ENCODE peak calls at places on chromosomes 11 and 22, in seven cellular contexts. B is right atrium auricular region, S is GM23248, P is uterus, O is caudate nucleus, J is spleen, Y is stomach. C is an unnamed sample.
A peak's percentile ranks its signal among the peaks of the same experiment; 100 is the strongest.

GRCh38 chr11:130649749-130650275 is 201.4 kb downstream of the ADAMTS15 start:
- DNase-seq in J (no peak), B (no peak), P (no peak), S (no peak), O (no peak), Y (no peak), C (peak; percentile 81)

GRCh38 chr11:45076761-45077160 is 69.7 kb upstream of the PRDM11 start:
- DNase-seq in Y (no peak), P (no peak), B (no peak), S (peak; percentile 48), J (no peak), O (no peak), C (no peak)

GRCh38 chr11:92852946-92853345 is 116.5 kb upstream of the MTNR1B start:
- DNase-seq in J (no peak), P (no peak), O (no peak), Y (peak; percentile 37), S (peak; percentile 27), B (no peak), C (no peak)

GRCh38 chr22:22753526-22754267 is 109.3 kb downstream of the GGTLC2 start:
- DNase-seq in O (no peak), S (peak; percentile 56), B (no peak), J (peak; percentile 90), P (no peak), Y (peak; percentile 64), C (no peak)

GRCh38 chr11:111960916-111961315 is 23.8 kb downstream of the DIXDC1 start:
- DNase-seq in J (no peak), P (peak; percentile 71), S (peak; percentile 58), O (no peak), B (no peak), Y (peak; percentile 70), C (no peak)

GRCh38 chr11:8282621-8283509 is 19.2 kb upstream of the LMO1 start:
- DNase-seq in B (peak; percentile 43), P (no peak), J (peak; percentile 69), S (no peak), O (no peak), Y (no peak), C (no peak)

GRCh38 chr11:60498853-60499252 is 6.3 kb downstream of the MS4A12 start:
- DNase-seq in J (peak; percentile 82), O (no peak), P (no peak), S (peak; percentile 3), B (no peak), Y (no peak), C (no peak)

GRCh38 chr11:69392104-69392653 is 89.3 kb upstream of the LINC01488 start:
- DNase-seq in J (peak; percentile 34), S (no peak), O (no peak), B (no peak), Y (no peak), P (no peak), C (no peak)

GRCh38 chr11:63919267-63920125 is 2.5 kb upstream of the RCOR2 start:
- DNase-seq in O (no peak), B (no peak), P (no peak), J (no peak), Y (peak; percentile 51), S (peak; percentile 53), C (no peak)

GRCh38 chr11:100397401-100397800 is 289.7 kb upstream of the ARHGAP42 start:
- DNase-seq in P (no peak), O (no peak), B (no peak), S (no peak), Y (no peak), J (no peak), C (no peak)

GRCh38 chr11:76236092-76237026 is 30.1 kb upstream of the WNT11 start:
- DNase-seq in B (peak; percentile 73), P (no peak), J (peak; percentile 89), O (peak; percentile 60), S (peak; percentile 85), Y (peak; percentile 51), C (no peak)

GRCh38 chr11:12765428-12765827 is 91.2 kb downstream of the TEAD1 start:
- DNase-seq in J (no peak), O (no peak), B (no peak), P (no peak), S (no peak), Y (no peak), C (no peak)

GRCh38 chr11:110472858-110473257 is 43.1 kb downstream of the FDX1 start:
- DNase-seq in J (no peak), Y (no peak), P (no peak), B (no peak), O (no peak), S (peak; percentile 15), C (no peak)

GRCh38 chr11:44985721-44986120 is 35.0 kb upstream of the TP53I11 start:
- DNase-seq in O (no peak), J (peak; percentile 69), P (no peak), Y (peak; percentile 22), B (no peak), S (no peak), C (no peak)

GRCh38 chr11:119422505-119423416 is at the start of gene THY1:
- DNase-seq in O (peak; percentile 63), B (no peak), S (peak; percentile 77), P (no peak), Y (no peak), J (no peak), C (no peak)

GRCh38 chr11:69510471-69511357 is 29.3 kb downstream of the LINC01488 start:
- DNase-seq in J (peak; percentile 32), B (no peak), Y (no peak), S (peak; percentile 58), P (peak; percentile 6), O (no peak), C (no peak)

GRCh38 chr22:24706050-24706449 is 68.5 kb downstream of the PIWIL3 start:
- DNase-seq in B (no peak), J (no peak), O (no peak), P (no peak), S (no peak), Y (no peak), C (no peak)

GRCh38 chr11:120302001-120302805 is 22.9 kb upstream of the TLCD5 start:
- DNase-seq in J (no peak), S (no peak), O (no peak), P (no peak), Y (peak; percentile 86), B (no peak), C (no peak)

GRCh38 chr11:119729581-119730346 is 764 bp upstream of the NECTIN1 start:
- DNase-seq in Y (peak; percentile 52), B (peak; percentile 84), O (no peak), P (peak; percentile 51), S (peak; percentile 72), J (peak; percentile 85), C (no peak)

GRCh38 chr11:19664896-19665548 is 47.6 kb upstream of the NAV2 start:
- DNase-seq in O (peak; percentile 57), P (no peak), J (no peak), Y (no peak), S (peak; percentile 75), B (peak; percentile 77), C (no peak)

GRCh38 chr11:63639195-63639832 is 25.1 kb upstream of the PLAAT3 start:
- DNase-seq in B (no peak), P (no peak), O (no peak), J (no peak), S (peak; percentile 74), Y (no peak), C (no peak)

GRCh38 chr11:86174101-86175046 is 70.2 kb upstream of the EED start:
- DNase-seq in O (peak; percentile 24), S (peak; percentile 99), J (no peak), Y (peak; percentile 44), P (peak; percentile 72), B (peak; percentile 94), C (peak; percentile 92)

GRCh38 chr22:27443315-27443714 is 358.2 kb downstream of the MN1 start:
- DNase-seq in P (no peak), Y (no peak), O (no peak), S (no peak), J (no peak), B (no peak), C (no peak)

GRCh38 chr22:27450448-27450847 is 351.1 kb downstream of the MN1 start:
- DNase-seq in B (no peak), O (no peak), J (no peak), S (no peak), Y (no peak), P (no peak), C (no peak)

GRCh38 chr22:27447316-27447715 is 354.2 kb downstream of the MN1 start:
- DNase-seq in S (no peak), B (no peak), J (no peak), P (no peak), Y (no peak), O (no peak), C (no peak)

GRCh38 chr22:27445876-27446275 is 355.7 kb downstream of the MN1 start:
- DNase-seq in J (no peak), O (no peak), Y (no peak), P (peak; percentile 20), S (no peak), B (no peak), C (no peak)
- H3K27ac ChIP-seq in J (no peak overlapping the region), O (no peak overlapping the region), Y (no peak overlapping the region), P (no peak overlapping the region), S (no peak overlapping the region), B (no peak overlapping the region), C (no peak overlapping the region)

GRCh38 chr22:35614404-35614803 is 2.7 kb downstream of the MB start:
- DNase-seq in P (no peak), Y (no peak), B (no peak), O (no peak), J (no peak), S (no peak), C (no peak)
- H3K27ac ChIP-seq in P (no peak overlapping the region), Y (no peak overlapping the region), B (peak overlapping the region; percentile 89), O (no peak overlapping the region), J (no peak overlapping the region), S (no peak overlapping the region), C (no peak overlapping the region)

DNA sequence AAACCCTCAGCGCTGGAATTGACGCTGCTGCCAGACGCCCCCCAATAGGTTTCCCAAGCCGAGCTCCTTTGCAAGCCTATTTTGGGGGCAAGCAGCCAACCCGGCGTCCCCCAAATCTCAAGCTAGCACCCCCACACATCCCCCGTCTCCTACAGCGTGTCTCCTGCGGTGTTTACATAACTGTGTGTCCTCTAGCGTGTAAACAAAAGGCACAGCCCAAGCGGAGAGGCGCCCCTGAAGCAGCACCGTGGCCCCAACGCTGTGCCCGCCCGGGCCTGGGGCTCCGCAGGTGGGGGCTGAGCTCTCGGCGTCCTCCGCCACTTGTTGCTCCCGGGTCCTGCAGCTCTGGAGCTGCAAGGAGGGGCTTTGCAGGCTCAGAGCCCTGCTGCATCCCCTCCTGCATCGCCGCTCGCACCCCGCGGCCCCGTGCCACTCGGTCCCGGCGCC is 1.6 kb downstream of the CADM1 start:
- DNase-seq in S (peak; percentile 0), P (peak; percentile 14), J (no peak), B (no peak), Y (no peak), O (no peak), C (no peak)
- H3K27ac ChIP-seq in S (no peak overlapping the region), P (peak overlapping the region; percentile 83), J (peak overlapping the region; percentile 52), B (peak overlapping the region; percentile 88), Y (peak overlapping the region; percentile 87), O (peak overlapping the region; percentile 96), C (peak overlapping the region; percentile 80)

DNA sequence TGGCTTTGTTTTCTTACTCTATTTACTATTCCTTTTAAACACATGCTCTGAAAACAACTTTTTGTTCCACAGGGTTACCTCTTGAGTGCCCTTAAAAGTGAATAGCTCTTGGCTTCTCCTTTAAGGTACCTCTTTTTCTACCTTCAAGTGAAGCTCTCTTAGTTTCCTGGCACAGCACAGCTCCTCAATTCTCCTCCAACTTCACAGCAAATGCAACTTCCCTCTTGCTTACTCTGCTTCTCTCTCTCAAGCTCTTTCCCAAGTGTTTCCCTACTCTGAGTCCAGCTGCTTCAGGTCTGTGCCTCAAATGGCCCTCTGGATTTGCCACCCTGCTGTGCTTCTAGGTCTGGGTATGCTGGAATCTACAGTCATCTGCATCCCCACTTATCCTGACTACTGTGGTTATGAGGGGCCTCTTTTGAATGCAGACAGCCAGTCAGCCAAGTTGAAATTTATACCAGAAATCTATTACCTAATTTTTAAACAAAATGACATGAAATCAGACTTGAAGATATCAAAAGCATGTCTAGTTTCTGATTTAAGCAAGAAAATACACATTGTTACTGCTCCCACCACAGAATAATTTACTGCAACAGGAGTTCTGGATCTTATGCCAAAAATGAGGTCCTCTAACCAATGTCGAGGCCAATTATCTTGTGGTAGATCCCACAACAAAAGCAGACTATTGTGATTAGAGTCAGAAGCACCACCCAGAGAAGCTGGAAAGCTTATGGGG is 371.1 kb downstream of the SOX6 start:
- DNase-seq in Y (no peak), P (no peak), O (no peak), B (no peak), S (no peak), J (no peak), C (no peak)
- H3K27ac ChIP-seq in Y (no peak overlapping the region), P (no peak overlapping the region), O (no peak overlapping the region), B (no peak overlapping the region), S (no peak overlapping the region), J (no peak overlapping the region), C (no peak overlapping the region)